ENCODE peak calls at places on chromosomes 7 and 10, in seven cellular contexts. S is transverse colon, Q is HCT116, C is prostate gland, J is GM23338, W is SK-N-SH, X is GM12878. G is an unnamed sample.

GRCh38 chr10:97629289-97629688 is 4.0 kb downstream of the MORN4 start:
- DNase-seq in S (no peak), Q (no peak), C (no peak), J (no peak), W (no peak), X (no peak), G (no peak)

GRCh38 chr10:71068811-71069411 is 143.5 kb upstream of the UNC5B start:
- DNase-seq in S (no peak), Q (no peak), C (no peak), J (no peak), W (peak; percentile 63), X (no peak), G (no peak)

GRCh38 chr7:133853706-133854276 is 273.3 kb upstream of the LRGUK start:
- DNase-seq in S (peak; percentile 35), Q (peak; percentile 54), C (peak; percentile 62), J (peak; percentile 89), W (peak; percentile 72), X (peak; percentile 9), G (peak; percentile 32)

GRCh38 chr10:121183241-121183640 is 332.1 kb downstream of the WDR11 start:
- DNase-seq in S (no peak), Q (no peak), C (no peak), J (no peak), W (no peak), X (no peak), G (no peak)

GRCh38 chr10:124083740-124084397 is 9.5 kb downstream of the CHST15 start:
- DNase-seq in S (no peak), Q (no peak), C (no peak), J (no peak), W (no peak), X (no peak), G (no peak)

GRCh38 chr7:74355091-74355490 is 65.9 kb downstream of the CLIP2 start:
- DNase-seq in S (peak; percentile 30), Q (peak; percentile 75), C (no peak), J (no peak), W (no peak), X (no peak), G (peak; percentile 64)

GRCh38 chr10:96971324-96971723 is 139.2 kb downstream of the LCOR start:
- DNase-seq in S (no peak), Q (no peak), C (no peak), J (no peak), W (no peak), X (no peak), G (no peak)

GRCh38 chr10:118531105-118531851 is 64.2 kb downstream of the PRLHR start:
- DNase-seq in S (no peak), Q (no peak), C (no peak), J (no peak), W (no peak), X (no peak), G (no peak)

GRCh38 chr7:73573791-73574190 is 4.6 kb downstream of the TBL2 start:
- DNase-seq in S (no peak), Q (no peak), C (no peak), J (no peak), W (no peak), X (no peak), G (no peak)

GRCh38 chr7:51090411-51090810 is 226.2 kb downstream of the COBL start:
- DNase-seq in S (no peak), Q (no peak), C (no peak), J (peak; percentile 57), W (no peak), X (no peak), G (no peak)

GRCh38 chr10:3109633-3110032 is 42.3 kb downstream of the PFKP start:
- DNase-seq in S (no peak), Q (no peak), C (no peak), J (no peak), W (no peak), X (no peak), G (no peak)

GRCh38 chr10:100988166-100988565 is 823 bp downstream of the TWNK start:
- DNase-seq in S (no peak), Q (no peak), C (no peak), J (no peak), W (no peak), X (no peak), G (no peak)

GRCh38 chr7:138460176-138460648 is at the start of gene TRIM24:
- DNase-seq in S (no peak), Q (no peak), C (no peak), J (no peak), W (peak; percentile 99), X (no peak), G (no peak)

GRCh38 chr7:90655566-90655965 is 59.4 kb downstream of the CDK14 start:
- DNase-seq in S (no peak), Q (no peak), C (no peak), J (no peak), W (no peak), X (no peak), G (no peak)

GRCh38 chr7:129298268-129298893 is 73.6 kb downstream of the AHCYL2 start:
- DNase-seq in S (peak; percentile 46), Q (peak; percentile 26), C (peak; percentile 33), J (peak; percentile 84), W (peak; percentile 65), X (no peak), G (peak; percentile 61)

GRCh38 chr10:21315321-21316220 is 209.9 kb downstream of the SKIDA1 start:
- DNase-seq in S (no peak), Q (no peak), C (peak; percentile 57), J (peak; percentile 76), W (peak; percentile 53), X (no peak), G (peak; percentile 44)

GRCh38 chr7:110442386-110442837 is 648.5 kb upstream of the LRRN3 start:
- DNase-seq in S (no peak), Q (peak; percentile 51), C (peak; percentile 17), J (peak; percentile 81), W (peak; percentile 81), X (no peak), G (peak; percentile 31)

GRCh38 chr7:16652888-16653287 is 6.9 kb downstream of the BZW2 start:
- DNase-seq in S (no peak), Q (no peak), C (peak; percentile 86), J (no peak), W (no peak), X (no peak), G (peak; percentile 68)

GRCh38 chr7:22361795-22362194 is 4.8 kb upstream of the RAPGEF5 start:
- DNase-seq in S (peak; percentile 63), Q (no peak), C (peak; percentile 13), J (no peak), W (no peak), X (no peak), G (peak; percentile 57)

GRCh38 chr10:33204049-33204448 is 130.4 kb downstream of the NRP1 start:
- DNase-seq in S (no peak), Q (no peak), C (no peak), J (no peak), W (no peak), X (no peak), G (no peak)

GRCh38 chr7:44143606-44144250 is 2.6 kb upstream of the MYL7 start:
- DNase-seq in S (no peak), Q (no peak), C (no peak), J (no peak), W (peak; percentile 33), X (no peak), G (no peak)

GRCh38 chr7:31058122-31058521 is 6.0 kb downstream of the ADCYAP1R1 start:
- DNase-seq in S (no peak), Q (no peak), C (no peak), J (no peak), W (no peak), X (no peak), G (no peak)

GRCh38 chr10:59129867-59130266 is 46.6 kb upstream of the PHYHIPL start:
- DNase-seq in S (no peak), Q (no peak), C (no peak), J (no peak), W (no peak), X (no peak), G (no peak)

GRCh38 chr7:34445653-34446052 is 212.4 kb upstream of the NPSR1 start:
- DNase-seq in S (no peak), Q (no peak), C (no peak), J (no peak), W (no peak), X (no peak), G (no peak)

GRCh38 chr10:73785721-73786511 is 510 bp downstream of the ZSWIM8 start:
- DNase-seq in S (peak; percentile 55), Q (no peak), C (peak; percentile 67), J (peak; percentile 61), W (peak; percentile 59), X (no peak), G (peak; percentile 54)

GRCh38 chr7:73865738-73866445 is 4.9 kb downstream of the TMEM270 start:
- DNase-seq in S (peak; percentile 37), Q (no peak), C (peak; percentile 24), J (peak; percentile 69), W (peak; percentile 85), X (no peak), G (peak; percentile 41)

GRCh38 chr10:62560207-62560819 is 186.1 kb downstream of the ZNF365 start:
- DNase-seq in S (peak; percentile 16), Q (no peak), C (no peak), J (peak; percentile 4), W (no peak), X (no peak), G (no peak)
- TF ChIP-seq CTCF in S (no peak), Q (no peak), C (no peak), J (no peak), W (no peak), X (no peak), G (no peak)

GRCh38 chr10:127227663-127228062 is 31.3 kb upstream of the INSYN2A start:
- DNase-seq in S (no peak), Q (no peak), C (no peak), J (no peak), W (no peak), X (no peak), G (no peak)

GRCh38 chr10:127227027-127227426 is 30.6 kb upstream of the INSYN2A start:
- DNase-seq in S (no peak), Q (no peak), C (no peak), J (no peak), W (no peak), X (no peak), G (no peak)

DNA sequence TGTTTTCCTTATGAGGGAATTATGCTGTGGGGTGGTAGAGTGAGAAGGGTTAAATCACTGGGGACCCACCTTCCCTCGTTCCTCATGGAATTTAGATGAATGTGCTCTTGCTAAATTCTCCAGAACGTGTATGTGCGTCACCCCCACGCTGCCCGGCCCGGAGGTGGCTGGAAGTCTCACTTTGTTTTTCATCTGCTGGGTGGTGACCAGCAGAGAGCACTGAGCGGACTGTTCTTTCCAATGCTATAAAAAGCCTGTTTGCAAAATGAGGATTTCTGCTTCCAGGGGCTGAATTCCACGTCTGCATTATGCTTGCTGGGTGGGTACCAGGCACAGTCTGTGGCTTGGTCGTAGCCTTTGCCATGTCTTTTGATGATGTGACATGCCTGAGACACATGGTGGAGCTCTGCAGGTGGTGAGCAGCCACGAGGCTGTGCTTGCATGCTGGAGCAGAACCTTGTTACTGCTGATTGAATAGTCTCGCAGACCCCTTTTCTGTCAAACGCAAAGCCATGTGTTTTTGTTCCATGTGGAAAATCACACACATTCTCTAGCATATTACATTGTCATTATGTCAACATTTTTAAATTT is 31.9 kb upstream of the INSYN2A start:
- DNase-seq in S (no peak), Q (no peak), C (no peak), J (no peak), W (no peak), X (no peak), G (no peak)
- TF ChIP-seq POLR2AphosphoS5 in S (no peak), Q (no peak), C (no peak), J (no peak), W (no peak), X (no peak), G (no peak)

GRCh38 chr10:84574101-84574500 is 245.7 kb downstream of the CCSER2 start:
- DNase-seq in S (no peak), Q (no peak), C (no peak), J (peak; percentile 34), W (no peak), X (no peak), G (no peak)
- TF ChIP-seq CTCF in S (no peak), Q (peak; percentile 29), C (no peak), J (peak; percentile 66), W (peak; percentile 18), X (peak; percentile 14), G (no peak)

GRCh38 chr7:100812729-100813128 is 14.6 kb downstream of the EPHB4 start:
- DNase-seq in S (no peak), Q (no peak), C (no peak), J (peak; percentile 0), W (no peak), X (no peak), G (no peak)
- TF ChIP-seq POLR2AphosphoS5 in S (no peak), Q (no peak), C (no peak), J (no peak), W (no peak), X (no peak), G (no peak)

G was measured in stomach.